ENCODE peak calls at places on chromosomes 2 and 18, in eight cellular contexts. J, W, T, L, E, G, R and F are unnamed samples.

GRCh38 chr18:73355076-73355475 is 487.3 kb upstream of the NETO1 start:
- DNase-seq in L (no peak), T (peak; percentile 15), E (no peak), J (no peak), R (no peak), G (no peak), W (no peak), F (no peak)

GRCh38 chr2:53786371-53787254 is at the start of the genes ASB3 and ERLEC1:
- DNase-seq in L (peak; percentile 76), W (peak; percentile 93), E (peak; percentile 92), R (peak; percentile 94), T (peak; percentile 85), G (peak; percentile 92), J (peak; percentile 83), F (peak; percentile 84)

GRCh38 chr2:16205631-16206030 is 265.3 kb downstream of the MYCN start:
- DNase-seq in G (no peak), W (no peak), E (no peak), L (no peak), T (no peak), J (no peak), R (no peak), F (no peak)

GRCh38 chr18:68803371-68803770 is 5.5 kb downstream of the CCDC102B start:
- DNase-seq in R (peak; percentile 79), G (no peak), L (no peak), J (peak; percentile 65), E (peak; percentile 26), T (peak; percentile 95), W (no peak), F (peak; percentile 46)

GRCh38 chr2:212956665-212957064 is 194.7 kb downstream of the IKZF2 start:
- DNase-seq in J (no peak), E (no peak), G (no peak), T (no peak), R (no peak), W (no peak), L (no peak), F (no peak)

GRCh38 chr2:64770781-64771334 is 117.1 kb upstream of the SERTAD2 start:
- DNase-seq in L (no peak), R (peak; percentile 51), W (peak; percentile 67), J (peak; percentile 75), E (no peak), G (no peak), T (peak; percentile 97), F (peak; percentile 63)

GRCh38 chr2:31191931-31192330 is 25.4 kb downstream of the CAPN14 start:
- DNase-seq in G (no peak), T (no peak), L (no peak), J (no peak), E (no peak), W (no peak), R (no peak), F (no peak)

GRCh38 chr2:85540131-85540587 is 1.2 kb downstream of the MAT2A start:
- DNase-seq in R (no peak), T (peak; percentile 32), J (no peak), E (no peak), W (no peak), G (peak; percentile 47), L (no peak), F (no peak)

GRCh38 chr2:20596193-20596972 is 54.5 kb downstream of the HS1BP3 start:
- DNase-seq in G (no peak), T (no peak), W (peak; percentile 9), E (peak; percentile 2), R (no peak), L (no peak), J (no peak), F (no peak)

GRCh38 chr2:20594957-20595356 is 55.9 kb downstream of the HS1BP3 start:
- DNase-seq in R (no peak), W (peak; percentile 32), T (no peak), E (peak; percentile 1), G (no peak), J (no peak), L (no peak), F (no peak)

GRCh38 chr2:20594048-20594750 is 56.7 kb downstream of the HS1BP3 start:
- DNase-seq in R (no peak), E (peak; percentile 1), L (no peak), J (no peak), T (no peak), G (no peak), W (no peak), F (no peak)

GRCh38 chr2:20596973-20597867 is 53.7 kb downstream of the HS1BP3 start:
- DNase-seq in E (peak; percentile 64), T (no peak), R (peak; percentile 80), L (no peak), J (peak; percentile 72), G (no peak), W (peak; percentile 91), F (peak; percentile 64)

GRCh38 chr2:20595439-20596192 is 55.3 kb downstream of the HS1BP3 start:
- DNase-seq in E (peak; percentile 10), W (peak; percentile 41), R (no peak), J (no peak), T (peak; percentile 60), G (no peak), L (no peak), F (peak; percentile 22)
- TF ChIP-seq POLR2A in E (no peak), W (no peak), R (peak; percentile 16), J (no peak), T (no peak), G (no peak), L (no peak), F (no peak)

GRCh38 chr18:63158012-63158631 is 161.4 kb downstream of the BCL2 start:
- DNase-seq in R (no peak), J (no peak), W (no peak), T (no peak), E (no peak), G (no peak), L (no peak), F (no peak)

GRCh38 chr18:63160172-63160995 is 159.2 kb downstream of the BCL2 start:
- DNase-seq in T (no peak), L (no peak), W (no peak), J (no peak), G (no peak), R (no peak), E (no peak), F (no peak)

GRCh38 chr18:63157293-63158011 is 162.1 kb downstream of the BCL2 start:
- DNase-seq in T (no peak), J (no peak), E (peak; percentile 28), R (no peak), G (no peak), W (no peak), L (no peak), F (peak; percentile 60)

GRCh38 chr18:63159590-63159989 is 160.0 kb downstream of the BCL2 start:
- DNase-seq in J (no peak), R (no peak), E (no peak), G (no peak), T (no peak), L (no peak), W (no peak), F (no peak)

DNA sequence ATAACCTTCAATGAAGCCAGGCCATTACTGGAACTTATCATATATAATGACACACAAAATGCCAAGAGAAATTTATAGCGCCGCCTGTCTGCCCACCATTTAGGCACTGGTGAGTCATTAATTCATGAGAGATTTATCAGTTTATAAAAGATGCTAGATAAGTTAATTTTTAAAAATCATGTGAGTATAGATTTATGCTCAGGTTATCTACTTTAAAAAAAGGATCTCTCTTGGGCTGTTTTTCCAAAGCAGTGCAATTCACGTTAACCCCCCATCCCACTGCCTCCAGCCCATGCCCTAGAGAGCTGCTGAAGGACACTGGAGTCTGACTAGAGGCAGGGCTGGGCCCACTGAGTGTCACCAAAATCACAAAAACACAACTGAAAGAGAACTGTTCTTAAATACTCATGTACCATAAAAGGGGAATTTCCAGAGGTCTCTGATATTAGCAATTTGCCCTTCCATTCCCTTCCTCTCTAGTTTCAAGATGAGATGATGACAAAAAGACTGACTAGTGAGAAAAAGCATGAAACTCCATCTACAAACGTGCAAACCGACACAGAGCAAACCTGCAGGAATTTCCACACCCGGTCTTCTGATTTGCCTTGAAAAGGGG is 160.8 kb downstream of the BCL2 start:
- DNase-seq in R (no peak), G (no peak), E (no peak), L (no peak), T (no peak), W (no peak), J (no peak), F (no peak)
- TF ChIP-seq POLR2A in R (no peak), G (no peak), E (no peak), L (no peak), T (no peak), W (no peak), J (no peak), F (no peak)

GRCh38 chr2:4354164-4354563 is 650.8 kb downstream of the DCDC2C start:
- DNase-seq in G (no peak), T (no peak), J (no peak), L (no peak), W (no peak), R (no peak), E (no peak), F (no peak)
- TF ChIP-seq POLR2A in G (no peak), T (no peak), J (no peak), L (no peak), W (no peak), R (no peak), E (no peak), F (no peak)

GRCh38 chr2:1039549-1039948 is 88.9 kb downstream of the SNTG2 start:
- DNase-seq in G (no peak), W (no peak), E (no peak), L (no peak), T (no peak), R (no peak), J (no peak), F (no peak)
- TF ChIP-seq POLR2A in G (no peak), W (no peak), E (no peak), L (no peak), T (no peak), R (no peak), J (no peak), F (no peak)